ENCODE peak calls at places on chromosomes 16 and 17, in six cellular contexts. One of them, this sample, is unnamed.
A peak's percentile ranks its signal among the peaks of the same experiment; 100 is the strongest.

GRCh38 chr16:86844691-86845090 is 266.3 kb downstream of the FOXL1 start:
- DNase-seq in hepatocyte: peak; percentile 45
- DNase-seq in body of pancreas: no peak
- DNase-seq in A549: no peak
- DNase-seq in heart right ventricle: no peak
- DNase-seq in H9: no peak
- DNase-seq in this sample: no peak

GRCh38 chr16:528111-529011 is 849 bp downstream of the CAPN15 start:
- DNase-seq in hepatocyte: peak; percentile 75
- DNase-seq in body of pancreas: peak; percentile 45
- DNase-seq in A549: no peak
- DNase-seq in heart right ventricle: peak; percentile 48
- DNase-seq in H9: no peak
- DNase-seq in this sample: peak; percentile 62

GRCh38 chr17:19378416-19379293 is at the start of gene MAPK7:
- DNase-seq in hepatocyte: peak; percentile 42
- DNase-seq in body of pancreas: no peak
- DNase-seq in A549: no peak
- DNase-seq in heart right ventricle: no peak
- DNase-seq in H9: no peak
- DNase-seq in this sample: no peak

GRCh38 chr16:4233431-4233830 is 8.4 kb downstream of the SRL start:
- DNase-seq in hepatocyte: no peak
- DNase-seq in body of pancreas: no peak
- DNase-seq in A549: no peak
- DNase-seq in heart right ventricle: peak; percentile 31
- DNase-seq in H9: no peak
- DNase-seq in this sample: no peak

GRCh38 chr16:77965346-77965745 is 57.0 kb upstream of the CLEC3A start:
- DNase-seq in hepatocyte: peak; percentile 17
- DNase-seq in body of pancreas: no peak
- DNase-seq in A549: no peak
- DNase-seq in heart right ventricle: peak; percentile 37
- DNase-seq in H9: no peak
- DNase-seq in this sample: no peak

GRCh38 chr16:89314357-89314756 is 96.9 kb downstream of the ZNF778 start:
- DNase-seq in hepatocyte: no peak
- DNase-seq in body of pancreas: no peak
- DNase-seq in A549: no peak
- DNase-seq in heart right ventricle: no peak
- DNase-seq in H9: no peak
- DNase-seq in this sample: no peak

GRCh38 chr17:44221862-44222111 is 2.3 kb upstream of the UBTF start:
- DNase-seq in hepatocyte: no peak
- DNase-seq in body of pancreas: no peak
- DNase-seq in A549: no peak
- DNase-seq in heart right ventricle: peak; percentile 47
- DNase-seq in H9: no peak
- DNase-seq in this sample: no peak

GRCh38 chr17:58338907-58339774 is 10.5 kb upstream of the TSPOAP1 start:
- DNase-seq in hepatocyte: no peak
- DNase-seq in body of pancreas: no peak
- DNase-seq in A549: no peak
- DNase-seq in heart right ventricle: no peak
- DNase-seq in H9: peak; percentile 95
- DNase-seq in this sample: peak; percentile 26

GRCh38 chr17:71986886-71987285 is 133.9 kb upstream of the SOX9 start:
- DNase-seq in hepatocyte: no peak
- DNase-seq in body of pancreas: no peak
- DNase-seq in A549: no peak
- DNase-seq in heart right ventricle: no peak
- DNase-seq in H9: no peak
- DNase-seq in this sample: no peak

GRCh38 chr17:60827920-60828319 is 150.3 kb downstream of the BCAS3 start:
- DNase-seq in hepatocyte: no peak
- DNase-seq in body of pancreas: no peak
- DNase-seq in A549: no peak
- DNase-seq in heart right ventricle: no peak
- DNase-seq in H9: no peak
- DNase-seq in this sample: no peak

GRCh38 chr17:70134777-70135176 is 34.6 kb upstream of the KCNJ2 start:
- DNase-seq in hepatocyte: no peak
- DNase-seq in body of pancreas: no peak
- DNase-seq in A549: no peak
- DNase-seq in heart right ventricle: no peak
- DNase-seq in H9: no peak
- DNase-seq in this sample: no peak

GRCh38 chr16:60651351-60651750 is 1384.9 kb downstream of the CDH8 start:
- DNase-seq in hepatocyte: no peak
- DNase-seq in body of pancreas: no peak
- DNase-seq in A549: no peak
- DNase-seq in heart right ventricle: no peak
- DNase-seq in H9: no peak
- DNase-seq in this sample: no peak

GRCh38 chr16:88777801-88778415 is 7.1 kb downstream of the PIEZO1 start:
- DNase-seq in hepatocyte: no peak
- DNase-seq in body of pancreas: no peak
- DNase-seq in A549: no peak
- DNase-seq in heart right ventricle: no peak
- DNase-seq in H9: no peak
- DNase-seq in this sample: peak; percentile 67

GRCh38 chr16:86396318-86396882 is 113.9 kb upstream of the FOXF1 start:
- DNase-seq in hepatocyte: peak; percentile 60
- DNase-seq in body of pancreas: no peak
- DNase-seq in A549: no peak
- DNase-seq in heart right ventricle: no peak
- DNase-seq in H9: no peak
- DNase-seq in this sample: no peak

GRCh38 chr17:45368661-45369060 is 51.8 kb upstream of the MAP3K14 start:
- DNase-seq in hepatocyte: no peak
- DNase-seq in body of pancreas: no peak
- DNase-seq in A549: no peak
- DNase-seq in heart right ventricle: no peak
- DNase-seq in H9: no peak
- DNase-seq in this sample: no peak

GRCh38 chr17:66468241-66469087 is 166.1 kb downstream of the PRKCA start:
- DNase-seq in hepatocyte: peak; percentile 39
- DNase-seq in body of pancreas: no peak
- DNase-seq in A549: no peak
- DNase-seq in heart right ventricle: no peak
- DNase-seq in H9: no peak
- DNase-seq in this sample: no peak
- H3K27ac ChIP-seq in hepatocyte: peak overlapping the region; percentile 76
- H3K27ac ChIP-seq in body of pancreas: no peak overlapping the region
- H3K27ac ChIP-seq in A549: peak overlapping the region; percentile 75
- H3K27ac ChIP-seq in heart right ventricle: no peak overlapping the region
- H3K27ac ChIP-seq in H9: no peak overlapping the region
- H3K27ac ChIP-seq in this sample: no peak overlapping the region

GRCh38 chr17:78141437-78142112 is 4.6 kb upstream of the C17orf99 start:
- DNase-seq in hepatocyte: no peak
- DNase-seq in body of pancreas: no peak
- DNase-seq in A549: no peak
- DNase-seq in heart right ventricle: no peak
- DNase-seq in H9: no peak
- DNase-seq in this sample: no peak

GRCh38 chr17:78144736-78145641 is 1.2 kb upstream of the C17orf99 start:
- DNase-seq in hepatocyte: no peak
- DNase-seq in body of pancreas: peak; percentile 98
- DNase-seq in A549: no peak
- DNase-seq in heart right ventricle: peak; percentile 57
- DNase-seq in H9: no peak
- DNase-seq in this sample: no peak

GRCh38 chr17:78142113-78142861 is 3.9 kb upstream of the C17orf99 start:
- DNase-seq in hepatocyte: peak; percentile 79
- DNase-seq in body of pancreas: peak; percentile 77
- DNase-seq in A549: peak; percentile 85
- DNase-seq in heart right ventricle: no peak
- DNase-seq in H9: no peak
- DNase-seq in this sample: no peak

GRCh38 chr17:78144146-78144719 is 2.0 kb upstream of the C17orf99 start:
- DNase-seq in hepatocyte: peak; percentile 80
- DNase-seq in body of pancreas: peak; percentile 93
- DNase-seq in A549: no peak
- DNase-seq in heart right ventricle: peak; percentile 90
- DNase-seq in H9: no peak
- DNase-seq in this sample: no peak

GRCh38 chr17:78143214-78144145 is 2.7 kb upstream of the C17orf99 start:
- DNase-seq in hepatocyte: no peak
- DNase-seq in body of pancreas: no peak
- DNase-seq in A549: no peak
- DNase-seq in heart right ventricle: no peak
- DNase-seq in H9: no peak
- DNase-seq in this sample: no peak
- H3K4me1 ChIP-seq in hepatocyte: peaks cover 22% of the 10 kb centered on the region
- H3K4me1 ChIP-seq in body of pancreas: peaks cover 81% of the 10 kb centered on the region
- H3K4me1 ChIP-seq in A549: peaks cover 56% of the 10 kb centered on the region
- H3K4me1 ChIP-seq in heart right ventricle: peaks cover 50% of the 10 kb centered on the region
- H3K4me1 ChIP-seq in H9: peaks cover 3% of the 10 kb centered on the region
- H3K4me1 ChIP-seq in this sample: no peaks in the 10 kb centered on the region

GRCh38 chr17:4536742-4537411 is 18.3 kb downstream of the MYBBP1A start:
- DNase-seq in hepatocyte: no peak
- DNase-seq in body of pancreas: no peak
- DNase-seq in A549: no peak
- DNase-seq in heart right ventricle: no peak
- DNase-seq in H9: no peak
- DNase-seq in this sample: no peak
- H3K27ac ChIP-seq in hepatocyte: no peak overlapping the region
- H3K27ac ChIP-seq in body of pancreas: peak overlapping the region; percentile 25
- H3K27ac ChIP-seq in A549: no peak overlapping the region
- H3K27ac ChIP-seq in heart right ventricle: peak overlapping the region; percentile 83
- H3K27ac ChIP-seq in H9: no peak overlapping the region
- H3K27ac ChIP-seq in this sample: no peak overlapping the region

GRCh38 chr16:19857593-19857992 is 27.1 kb downstream of the GPRC5B start:
- DNase-seq in hepatocyte: no peak
- DNase-seq in body of pancreas: no peak
- DNase-seq in A549: no peak
- DNase-seq in heart right ventricle: no peak
- DNase-seq in H9: no peak
- DNase-seq in this sample: no peak
- H3K4me1 ChIP-seq in hepatocyte: no peaks in the 10 kb centered on the region
- H3K4me1 ChIP-seq in body of pancreas: no peaks in the 10 kb centered on the region
- H3K4me1 ChIP-seq in A549: no peaks in the 10 kb centered on the region
- H3K4me1 ChIP-seq in heart right ventricle: peaks cover 3% of the 10 kb centered on the region
- H3K4me1 ChIP-seq in H9: peaks cover 31% of the 10 kb centered on the region
- H3K4me1 ChIP-seq in this sample: peaks cover 64% of the 10 kb centered on the region

GRCh38 chr17:75587718-75588545 is at the start of gene MYO15B:
- DNase-seq in hepatocyte: peak; percentile 75
- DNase-seq in body of pancreas: peak; percentile 40
- DNase-seq in A549: no peak
- DNase-seq in heart right ventricle: peak; percentile 70
- DNase-seq in H9: peak; percentile 85
- DNase-seq in this sample: peak; percentile 83
- H3K27ac ChIP-seq in hepatocyte: peak within 1 kb of the TSS; percentile 83
- H3K27ac ChIP-seq in body of pancreas: peak within 1 kb of the TSS; percentile 75
- H3K27ac ChIP-seq in A549: peak within 1 kb of the TSS; percentile 90
- H3K27ac ChIP-seq in heart right ventricle: peak within 1 kb of the TSS; percentile 98
- H3K27ac ChIP-seq in H9: no peak within 1 kb of the TSS
- H3K27ac ChIP-seq in this sample: no peak within 1 kb of the TSS

GRCh38 chr17:16439303-16439791 is 24.0 kb downstream of the TRPV2 start:
- DNase-seq in hepatocyte: no peak
- DNase-seq in body of pancreas: no peak
- DNase-seq in A549: no peak
- DNase-seq in heart right ventricle: no peak
- DNase-seq in H9: no peak
- DNase-seq in this sample: no peak

GRCh38 chr17:16438173-16438556 is 22.8 kb downstream of the TRPV2 start:
- DNase-seq in hepatocyte: no peak
- DNase-seq in body of pancreas: no peak
- DNase-seq in A549: no peak
- DNase-seq in heart right ventricle: no peak
- DNase-seq in H9: no peak
- DNase-seq in this sample: no peak

GRCh38 chr17:16439867-16440351 is 24.5 kb downstream of the TRPV2 start:
- DNase-seq in hepatocyte: no peak
- DNase-seq in body of pancreas: peak; percentile 60
- DNase-seq in A549: no peak
- DNase-seq in heart right ventricle: no peak
- DNase-seq in H9: no peak
- DNase-seq in this sample: no peak

GRCh38 chr17:16437083-16437482 is 21.7 kb downstream of the TRPV2 start:
- DNase-seq in hepatocyte: no peak
- DNase-seq in body of pancreas: no peak
- DNase-seq in A549: no peak
- DNase-seq in heart right ventricle: no peak
- DNase-seq in H9: peak; percentile 33
- DNase-seq in this sample: no peak

GRCh38 chr17:16438557-16439302 is 23.4 kb downstream of the TRPV2 start:
- DNase-seq in hepatocyte: peak; percentile 99
- DNase-seq in body of pancreas: peak; percentile 96
- DNase-seq in A549: peak; percentile 100
- DNase-seq in heart right ventricle: peak; percentile 97
- DNase-seq in H9: peak; percentile 100
- DNase-seq in this sample: peak; percentile 99
- H3K4me1 ChIP-seq in hepatocyte: peaks cover 33% of the 10 kb centered on the region
- H3K4me1 ChIP-seq in body of pancreas: peaks cover 46% of the 10 kb centered on the region
- H3K4me1 ChIP-seq in A549: peaks cover 37% of the 10 kb centered on the region
- H3K4me1 ChIP-seq in heart right ventricle: peaks cover 35% of the 10 kb centered on the region
- H3K4me1 ChIP-seq in H9: peaks cover 4% of the 10 kb centered on the region
- H3K4me1 ChIP-seq in this sample: peaks cover 32% of the 10 kb centered on the region

DNA sequence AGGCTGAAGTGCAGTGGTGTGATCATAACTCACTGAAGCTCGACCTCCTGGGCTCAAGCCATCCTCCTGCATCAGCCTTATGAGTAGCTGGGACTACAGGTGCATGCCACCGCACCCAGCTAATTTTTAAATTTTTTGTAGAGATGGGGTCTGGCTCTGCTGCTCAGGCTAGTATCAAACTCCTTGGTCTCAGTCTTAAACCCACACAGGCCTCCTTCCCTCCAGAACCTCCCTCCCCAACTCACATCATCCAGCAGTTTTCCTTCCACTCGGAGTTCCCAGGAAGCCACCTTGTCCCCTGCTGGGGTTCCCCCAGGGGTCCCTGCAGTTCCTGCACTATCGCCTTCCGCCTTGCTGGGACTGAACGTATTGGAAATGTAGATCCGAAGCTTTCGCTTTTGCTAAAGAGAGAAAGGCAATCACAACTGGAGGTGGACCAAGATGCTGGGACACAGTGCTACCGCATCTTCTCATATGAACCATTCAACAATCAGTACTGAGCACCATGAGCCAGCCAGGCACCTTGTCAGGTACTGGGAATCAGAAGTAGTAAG is 7.2 kb downstream of the SMARCD2 start:
- DNase-seq in hepatocyte: no peak
- DNase-seq in body of pancreas: no peak
- DNase-seq in A549: no peak
- DNase-seq in heart right ventricle: no peak
- DNase-seq in H9: no peak
- DNase-seq in this sample: no peak
- H3K27ac ChIP-seq in hepatocyte: no peak overlapping the region
- H3K27ac ChIP-seq in body of pancreas: no peak overlapping the region
- H3K27ac ChIP-seq in A549: no peak overlapping the region
- H3K27ac ChIP-seq in heart right ventricle: no peak overlapping the region
- H3K27ac ChIP-seq in H9: no peak overlapping the region
- H3K27ac ChIP-seq in this sample: no peak overlapping the region

DNA sequence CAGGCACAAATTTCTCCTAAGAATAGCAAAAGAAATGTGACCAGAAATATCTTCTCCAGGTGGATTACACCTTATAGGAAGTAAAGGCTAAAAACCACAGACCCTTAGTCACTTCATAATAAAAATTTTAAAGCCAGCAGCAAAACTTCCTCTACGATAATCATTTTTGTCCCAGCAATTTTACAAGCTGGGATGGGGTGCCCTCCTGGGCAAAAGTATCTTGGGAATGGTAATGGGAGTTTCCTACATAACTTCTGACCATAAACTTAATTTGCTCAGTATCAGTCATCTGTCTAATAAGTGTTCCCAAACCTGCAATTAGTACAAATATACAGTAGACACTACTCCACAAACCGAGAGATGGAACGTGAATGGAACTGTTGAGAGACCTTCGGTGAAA is 3.0 kb downstream of the PHF12 start:
- DNase-seq in hepatocyte: no peak
- DNase-seq in body of pancreas: no peak
- DNase-seq in A549: no peak
- DNase-seq in heart right ventricle: no peak
- DNase-seq in H9: no peak
- DNase-seq in this sample: no peak
- H3K4me1 ChIP-seq in hepatocyte: peaks cover 21% of the 10 kb centered on the region
- H3K4me1 ChIP-seq in body of pancreas: peaks cover 49% of the 10 kb centered on the region
- H3K4me1 ChIP-seq in A549: peaks cover 27% of the 10 kb centered on the region
- H3K4me1 ChIP-seq in heart right ventricle: peaks cover 65% of the 10 kb centered on the region
- H3K4me1 ChIP-seq in H9: peaks cover 7% of the 10 kb centered on the region
- H3K4me1 ChIP-seq in this sample: peaks cover 21% of the 10 kb centered on the region

This sample was measured in neural progenitor cell.